ENCODE peak calls at places on chromosomes 6 and 20, in ten cellular contexts. Q is A549, B is cardiac fibroblast, S is psoas muscle, Y is AG09319, Z is kidney epithelial cell, F is mucosa of descending colon, N is hepatocyte, X is WTC11, M is MCF 10A. I is an unnamed sample.

GRCh38 chr6:46014511-46015118 is 1.0 kb downstream of the CLIC5 start:
- DNase-seq in Q (no peak), F (peak; percentile 66), Y (no peak), M (no peak), B (no peak), Z (no peak), N (peak; percentile 49), X (peak; percentile 50), S (peak; percentile 36), I (peak; percentile 47)

GRCh38 chr20:4932061-4932460 is 69.2 kb downstream of the SLC23A2 start:
- DNase-seq in Y (no peak), N (no peak), S (no peak), F (no peak), X (no peak), M (no peak), B (no peak), Z (no peak), Q (no peak), I (no peak)

GRCh38 chr6:39084506-39084905 is 30.5 kb downstream of the SAYSD1 start:
- DNase-seq in F (no peak), Y (no peak), S (no peak), M (no peak), X (no peak), N (no peak), Z (no peak), Q (no peak), B (no peak), I (no peak)

GRCh38 chr6:136113736-136114173 is 136.4 kb downstream of the MTFR2 start:
- DNase-seq in B (peak; percentile 95), Q (no peak), N (peak; percentile 79), X (peak; percentile 17), Z (peak; percentile 49), M (peak; percentile 34), F (peak; percentile 23), Y (peak; percentile 77), S (peak; percentile 17), I (peak; percentile 17)

GRCh38 chr6:105646391-105646867 is 243.5 kb upstream of the PREP start:
- DNase-seq in Z (peak; percentile 12), F (no peak), X (no peak), N (no peak), M (peak; percentile 25), S (no peak), Q (no peak), Y (no peak), B (no peak), I (no peak)

GRCh38 chr6:56642366-56643261 is at the start of gene DST:
- DNase-seq in S (no peak), Z (peak; percentile 42), F (no peak), N (peak; percentile 19), B (peak; percentile 91), Q (peak; percentile 26), M (peak; percentile 93), X (no peak), Y (peak; percentile 88), I (no peak)

GRCh38 chr20:19583532-19584175 is 174.4 kb upstream of the RIN2 start:
- DNase-seq in Z (no peak), S (peak; percentile 59), B (peak; percentile 44), F (peak; percentile 82), X (peak; percentile 93), Q (peak; percentile 64), N (peak; percentile 85), M (peak; percentile 67), Y (peak; percentile 19), I (peak; percentile 91)

GRCh38 chr6:127566671-127567070 is 10.3 kb upstream of the C6orf58 start:
- DNase-seq in M (no peak), Q (no peak), N (no peak), F (no peak), S (no peak), Z (no peak), X (no peak), B (no peak), Y (no peak), I (no peak)

GRCh38 chr6:52160468-52161104 is 25.6 kb upstream of the IL17A start:
- DNase-seq in Q (no peak), B (no peak), F (no peak), X (no peak), Z (no peak), M (no peak), N (no peak), Y (no peak), S (no peak), I (no peak)

GRCh38 chr20:23666698-23667097 is 22.1 kb downstream of the CST4 start:
- DNase-seq in Z (no peak), Q (no peak), S (no peak), F (no peak), M (no peak), N (no peak), B (no peak), Y (no peak), X (no peak), I (no peak)

GRCh38 chr6:13417954-13418353 is 69.4 kb downstream of the GFOD1 start:
- DNase-seq in X (no peak), Y (no peak), M (no peak), Z (no peak), B (no peak), F (no peak), N (no peak), Q (no peak), S (no peak), I (no peak)

GRCh38 chr6:227074-227782 is 65.1 kb upstream of the DUSP22 start:
- DNase-seq in N (no peak), M (no peak), B (no peak), X (no peak), Z (no peak), Q (no peak), Y (no peak), S (no peak), F (no peak), I (no peak)
- TF ChIP-seq CTCF in N (peak; percentile 15), M (no peak), B (peak; percentile 4), X (no peak), Z (no peak), Q (no peak), Y (peak; percentile 3), S (peak; percentile 17), F (no peak), I (no peak)

DNA sequence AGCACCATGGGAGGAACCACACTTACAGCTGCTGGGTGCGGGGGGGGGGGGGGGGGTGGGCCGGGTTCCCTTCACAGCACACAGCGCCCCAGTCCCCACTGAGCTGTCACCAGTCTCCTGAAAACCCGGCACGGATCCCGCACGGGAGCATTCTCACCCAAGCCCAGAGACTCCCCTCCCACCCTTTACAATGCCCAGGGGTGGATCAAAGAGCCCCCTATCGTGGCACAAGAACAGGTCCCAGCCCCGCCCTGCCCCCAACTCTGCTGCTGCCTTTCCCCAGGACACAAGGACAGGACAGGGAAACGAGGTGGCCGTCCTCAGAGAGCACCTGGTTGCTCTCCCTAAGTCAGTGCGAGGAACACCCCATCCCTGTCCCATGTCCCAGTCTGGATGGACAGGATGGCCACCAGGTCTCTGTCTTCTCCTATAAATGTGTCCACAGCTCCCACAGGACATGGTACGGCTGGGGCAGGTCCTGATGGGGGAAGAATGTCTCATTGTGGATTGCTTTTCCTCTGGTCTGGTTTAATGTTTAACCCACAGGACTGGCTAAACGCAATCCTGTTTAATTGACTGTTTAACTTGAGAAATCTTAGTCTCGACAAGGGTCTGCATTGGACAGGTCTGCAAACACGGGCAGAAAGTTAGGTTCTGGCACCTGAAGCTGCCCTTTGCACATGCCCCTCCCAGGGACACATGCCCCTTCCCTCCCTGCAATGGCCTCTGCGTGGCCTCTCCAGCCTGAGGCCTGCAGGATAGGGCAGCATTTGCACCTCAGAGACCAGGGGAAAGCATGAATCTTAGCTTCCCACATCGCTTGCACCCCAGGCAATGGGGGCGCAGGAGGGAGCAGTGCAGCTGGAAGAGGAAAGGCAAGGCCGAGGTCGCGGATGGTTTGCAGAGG is 45.3 kb downstream of the DACT2 start:
- DNase-seq in Z (peak; percentile 62), X (no peak), N (peak; percentile 67), M (no peak), B (no peak), Y (no peak), F (peak; percentile 81), S (no peak), Q (peak; percentile 7), I (no peak)
- TF ChIP-seq CTCF in Z (no peak), X (no peak), N (no peak), M (no peak), B (no peak), Y (no peak), F (no peak), S (no peak), Q (no peak), I (no peak)

GRCh38 chr6:15770347-15771143 is 107.7 kb upstream of the DTNBP1 start:
- DNase-seq in S (no peak), N (peak; percentile 13), F (no peak), Y (no peak), Z (peak; percentile 21), X (no peak), M (no peak), Q (no peak), B (peak; percentile 37), I (no peak)
- TF ChIP-seq CTCF in S (no peak), N (no peak), F (no peak), Y (no peak), Z (no peak), X (no peak), M (no peak), Q (no peak), B (no peak), I (no peak)

DNA sequence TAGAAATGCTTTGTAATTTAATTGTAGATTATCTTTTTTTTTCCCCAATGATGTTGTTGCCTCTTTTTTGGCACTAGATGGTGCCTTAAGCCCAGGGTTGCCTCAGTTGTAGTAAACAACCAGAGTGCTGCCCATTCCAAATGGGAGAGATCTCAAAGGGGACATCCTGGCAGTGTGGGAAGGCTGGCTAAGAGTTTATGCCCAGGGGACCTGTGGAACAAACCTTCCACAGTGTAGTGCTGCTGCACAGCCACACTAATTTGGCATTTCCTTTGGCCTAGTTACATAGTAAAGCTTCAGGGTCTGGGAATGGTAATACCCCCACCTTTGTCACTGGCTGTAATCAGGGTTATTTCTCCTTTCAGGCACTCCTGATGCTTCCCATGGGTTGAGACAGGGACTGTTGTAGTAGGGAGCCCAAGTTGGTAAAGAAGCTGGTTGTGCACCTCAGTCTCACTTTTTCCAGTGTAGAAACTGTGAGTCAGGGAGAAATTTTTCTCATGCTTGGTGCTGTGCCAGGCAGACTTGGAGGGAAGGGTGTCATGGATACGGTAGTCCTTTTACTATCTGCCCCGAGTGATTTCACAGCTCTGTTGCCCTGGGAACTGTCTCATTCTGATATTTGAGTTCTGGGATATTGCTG is 177.8 kb upstream of the ECI2 start:
- DNase-seq in Q (peak; percentile 46), X (no peak), Z (peak; percentile 80), B (peak; percentile 98), N (peak; percentile 52), F (peak; percentile 63), Y (peak; percentile 62), M (peak; percentile 94), S (peak; percentile 35), I (no peak)
- TF ChIP-seq CTCF in Q (peak; percentile 59), X (no peak), Z (peak; percentile 31), B (peak; percentile 61), N (peak; percentile 33), F (no peak), Y (peak; percentile 64), M (peak; percentile 66), S (peak; percentile 36), I (no peak)

DNA sequence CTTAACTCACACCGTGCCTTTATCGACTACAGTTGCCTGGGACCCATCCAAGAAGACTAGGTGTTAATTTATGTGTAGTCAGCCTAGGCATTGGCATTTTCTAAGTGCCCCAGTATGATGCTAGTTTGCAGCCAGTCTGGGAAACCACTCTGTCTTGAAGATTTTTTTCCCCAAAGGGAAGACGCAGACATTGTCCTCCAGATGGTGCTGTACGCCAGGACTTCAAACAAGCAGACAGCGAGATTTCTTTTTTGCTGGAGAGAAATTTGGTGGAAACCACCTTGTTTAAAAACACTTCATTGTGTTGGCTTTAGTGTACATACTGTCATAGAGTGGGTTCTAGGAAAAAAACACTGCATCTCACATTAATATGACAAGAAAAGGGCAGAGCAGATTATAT is 30.0 kb downstream of the ALDH5A1 start:
- DNase-seq in F (peak; percentile 21), S (no peak), X (peak; percentile 19), Q (no peak), M (peak; percentile 64), B (peak; percentile 67), Y (no peak), N (peak; percentile 56), Z (peak; percentile 48), I (peak; percentile 13)
- TF ChIP-seq CTCF in F (no peak), S (no peak), X (no peak), Q (peak; percentile 44), M (peak; percentile 47), B (peak; percentile 48), Y (peak; percentile 41), N (peak; percentile 65), Z (peak; percentile 72), I (peak; percentile 46)